ENCODE peak calls at places on chromosomes 13 and 19, in five cellular contexts. Z is mucosa of descending colon, D is brain microvascular endothelial cell, J is retina, C is endothelial cell. I is an unnamed sample.

GRCh38 chr13:91144054-91144453 is 203.4 kb upstream of the MIR17HG start:
- DNase-seq in Z (no peak), D (peak; percentile 6), J (no peak), C (no peak), I (no peak)

GRCh38 chr13:39148513-39148961 is 110.3 kb downstream of the NHLRC3 start:
- DNase-seq in Z (no peak), D (peak; percentile 0), J (peak; percentile 34), C (no peak), I (peak; percentile 66)

GRCh38 chr19:42313096-42313839 is at the start of gene TMEM145:
- DNase-seq in Z (no peak), D (no peak), J (peak; percentile 88), C (peak; percentile 53), I (peak; percentile 33)

GRCh38 chr13:51057001-51057400 is 54.1 kb downstream of the C13orf42 start:
- DNase-seq in Z (no peak), D (no peak), J (no peak), C (no peak), I (no peak)

GRCh38 chr13:23811366-23812027 is 77.7 kb downstream of the MIPEP start:
- DNase-seq in Z (no peak), D (no peak), J (no peak), C (no peak), I (no peak)

GRCh38 chr13:44853641-44854040 is 135.6 kb downstream of the NUFIP1 start:
- DNase-seq in Z (peak; percentile 91), D (no peak), J (no peak), C (no peak), I (no peak)

GRCh38 chr13:48527955-48528354 is 4.9 kb downstream of the RCBTB2 start:
- DNase-seq in Z (no peak), D (no peak), J (no peak), C (no peak), I (no peak)

GRCh38 chr13:48573213-48573612 is 40.3 kb upstream of the RCBTB2 start:
- DNase-seq in Z (no peak), D (no peak), J (no peak), C (no peak), I (no peak)

GRCh38 chr13:86974251-86974994 is 696.7 kb upstream of the SLITRK5 start:
- DNase-seq in Z (no peak), D (no peak), J (peak; percentile 6), C (no peak), I (no peak)

GRCh38 chr19:21028969-21029268 is 8.5 kb downstream of the ZNF430 start:
- DNase-seq in Z (no peak), D (no peak), J (no peak), C (no peak), I (no peak)

GRCh38 chr13:51663980-51664957 is 80.0 kb downstream of the WDFY2 start:
- DNase-seq in Z (no peak), D (no peak), J (no peak), C (no peak), I (no peak)

GRCh38 chr19:7219056-7219455 is 75.2 kb downstream of the INSR start:
- DNase-seq in Z (no peak), D (no peak), J (no peak), C (no peak), I (no peak)

GRCh38 chr19:15123031-15123890 is 16.1 kb downstream of the SYDE1 start:
- DNase-seq in Z (no peak), D (no peak), J (no peak), C (no peak), I (no peak)

GRCh38 chr19:17539288-17540117 is 15.9 kb upstream of the COLGALT1 start:
- DNase-seq in Z (peak; percentile 95), D (peak; percentile 99), J (peak; percentile 92), C (peak; percentile 95), I (peak; percentile 80)

GRCh38 chr13:108525867-108526266 is 103.5 kb upstream of the MYO16 start:
- DNase-seq in Z (no peak), D (no peak), J (peak; percentile 41), C (no peak), I (no peak)

GRCh38 chr19:33727331-33728028 is 69.2 kb upstream of the KCTD15 start:
- DNase-seq in Z (no peak), D (no peak), J (no peak), C (no peak), I (no peak)

GRCh38 chr19:35513975-35514809 is 743 bp upstream of the DMKN start:
- DNase-seq in Z (no peak), D (no peak), J (peak; percentile 12), C (no peak), I (peak; percentile 65)

GRCh38 chr19:36213793-36214387 is 575 bp downstream of the ZNF565 start:
- DNase-seq in Z (no peak), D (peak; percentile 47), J (no peak), C (no peak), I (no peak)

GRCh38 chr19:7970716-7971448 is 27.4 kb upstream of the TIMM44 start:
- DNase-seq in Z (peak; percentile 41), D (peak; percentile 20), J (peak; percentile 48), C (peak; percentile 69), I (no peak)

GRCh38 chr13:107421951-107422350 is 793.4 kb downstream of the LIG4 start:
- DNase-seq in Z (no peak), D (peak; percentile 18), J (no peak), C (no peak), I (peak; percentile 15)

GRCh38 chr13:20035130-20035529 is 76.6 kb downstream of the ZMYM2 start:
- DNase-seq in Z (no peak), D (no peak), J (no peak), C (no peak), I (no peak)

GRCh38 chr19:34556500-34556899 is 74.9 kb downstream of the WTIP start:
- DNase-seq in Z (peak; percentile 45), D (peak; percentile 34), J (no peak), C (peak; percentile 67), I (peak; percentile 29)

GRCh38 chr19:49809155-49809986 is 3.7 kb downstream of the FUZ start:
- DNase-seq in Z (peak; percentile 51), D (no peak), J (peak; percentile 85), C (peak; percentile 45), I (no peak)

GRCh38 chr13:29730253-29730652 is 120.2 kb downstream of the UBL3 start:
- DNase-seq in Z (no peak), D (no peak), J (no peak), C (no peak), I (no peak)

GRCh38 chr19:10718205-10719196 is 622 bp downstream of the DNM2 start:
- DNase-seq in Z (no peak), D (no peak), J (peak; percentile 72), C (peak; percentile 66), I (peak; percentile 8)

GRCh38 chr19:29677001-29677781 is 11.9 kb downstream of the PLEKHF1 start:
- DNase-seq in Z (no peak), D (no peak), J (no peak), C (no peak), I (no peak)

GRCh38 chr19:307793-308420 is 16.7 kb upstream of the PLPP2 start:
- DNase-seq in Z (no peak), D (no peak), J (no peak), C (no peak), I (no peak)

GRCh38 chr19:48608798-48609263 is 2.3 kb downstream of the SPACA4 start:
- DNase-seq in Z (peak; percentile 63), D (peak; percentile 33), J (peak; percentile 69), C (peak; percentile 44), I (no peak)

GRCh38 chr13:20703785-20704458 is 423 bp downstream of the IL17D start:
- DNase-seq in Z (peak; percentile 86), D (peak; percentile 43), J (peak; percentile 74), C (peak; percentile 79), I (peak; percentile 41)

GRCh38 chr13:111339366-111340143 is 19.1 kb downstream of the TEX29 start:
- DNase-seq in Z (no peak), D (no peak), J (no peak), C (no peak), I (no peak)